ENCODE peak calls at places on chromosomes 7 and 10, in nine cellular contexts. R is progenitor cell of endocrine pancreas; C is heart right ventricle; Y is HT1080; W is ACHN; B is posterior vena cava; K is naive thymus-derived CD8-positive, alpha-beta T cell; A is cardiac fibroblast; L is activated gamma-delta T cell treated with anti-CD3 and anti-CD28 coated beads, Interleukin-2, amount 50 U/mL, for 16 hours. S is an unnamed sample.

GRCh38 chr10:79224992-79225391 is 122.3 kb upstream of the PPIF start:
- DNase-seq in Y (no peak), A (no peak), C (no peak), L (no peak), B (no peak), K (no peak), R (no peak), W (no peak), S (no peak)

GRCh38 chr7:1460757-1461639 is 1.7 kb upstream of the MICALL2 start:
- DNase-seq in B (peak; percentile 90), L (no peak), K (no peak), R (no peak), W (peak; percentile 31), C (peak; percentile 63), A (peak; percentile 84), Y (peak; percentile 20), S (peak; percentile 61)

GRCh38 chr7:132742152-132742551 is 165.9 kb upstream of the PLXNA4 start:
- DNase-seq in Y (peak; percentile 93), L (no peak), W (no peak), K (no peak), R (no peak), C (peak; percentile 21), A (peak; percentile 94), B (peak; percentile 84), S (no peak)

GRCh38 chr7:919924-920341 is 34.5 kb downstream of the ADAP1 start:
- DNase-seq in K (peak; percentile 34), C (no peak), R (no peak), A (no peak), L (no peak), W (no peak), Y (no peak), B (peak; percentile 69), S (no peak)

GRCh38 chr7:140018125-140019043 is 44.4 kb downstream of the PARP12 start:
- DNase-seq in K (no peak), L (no peak), R (no peak), A (no peak), C (no peak), W (no peak), B (no peak), Y (no peak), S (no peak)

GRCh38 chr10:87053121-87053520 is 33.0 kb downstream of the FAM25A start:
- DNase-seq in C (no peak), L (no peak), B (no peak), A (peak; percentile 44), Y (no peak), W (no peak), R (no peak), K (no peak), S (peak; percentile 19)

GRCh38 chr10:110822708-110823291 is 48.9 kb upstream of the PDCD4 start:
- DNase-seq in C (no peak), W (no peak), A (no peak), L (no peak), R (peak; percentile 24), B (no peak), Y (no peak), K (no peak), S (no peak)

GRCh38 chr7:44057849-44058758 is 7.3 kb downstream of the PGAM2 start:
- DNase-seq in B (peak; percentile 62), A (no peak), W (no peak), Y (no peak), C (no peak), K (peak; percentile 50), L (no peak), R (no peak), S (peak; percentile 12)

GRCh38 chr10:132904169-132904813 is 38.1 kb downstream of the CFAP46 start:
- DNase-seq in W (peak; percentile 55), R (peak; percentile 38), K (peak; percentile 26), L (no peak), B (peak; percentile 54), A (peak; percentile 43), Y (peak; percentile 17), C (peak; percentile 6), S (no peak)

GRCh38 chr10:92800122-92800521 is 48.2 kb upstream of the EXOC6 start:
- DNase-seq in A (no peak), C (no peak), W (no peak), L (no peak), R (no peak), B (no peak), K (no peak), Y (no peak), S (no peak)